ENCODE peak calls at places on chromosomes 5 and 9, in five cellular contexts. Z is upper lobe of left lung, P is sigmoid colon, U is endothelial cell of umbilical vein, I is stomach. D is an unnamed sample.

GRCh38 chr5:105956456-105957177 is 1714.1 kb downstream of the EFNA5 start:
- DNase-seq in Z (no peak), I (no peak), P (no peak), U (peak), D (no peak)

GRCh38 chr9:134205636-134206316 is 41.4 kb upstream of the RNU6ATAC start:
- DNase-seq in Z (no peak), I (no peak), P (peak), U (peak), D (no peak)

GRCh38 chr5:36908544-36909260 is 32.1 kb downstream of the NIPBL start:
- DNase-seq in Z (no peak), P (no peak), U (no peak), I (no peak), D (no peak)

GRCh38 chr9:37920471-37921167 is 16.7 kb upstream of the SLC25A51 start:
- DNase-seq in I (no peak), U (no peak), P (peak), Z (no peak), D (no peak)

GRCh38 chr5:14728109-14728938 is 63.8 kb downstream of the OTULIN start:
- DNase-seq in I (no peak), P (no peak), U (no peak), Z (no peak), D (no peak)

GRCh38 chr9:108180511-108180910 is 675.3 kb downstream of the ACTL7B start:
- DNase-seq in P (no peak), Z (no peak), I (no peak), U (no peak), D (no peak)

GRCh38 chr9:96020822-96021615 is 145.5 kb downstream of the ERCC6L2 start:
- DNase-seq in P (no peak), I (no peak), U (peak), Z (no peak), D (peak)

GRCh38 chr5:32935292-32935691 is 224.2 kb downstream of the NPR3 start:
- DNase-seq in I (no peak), Z (no peak), U (no peak), P (no peak), D (no peak)

GRCh38 chr5:179188636-179189035 is 128.5 kb downstream of the ZNF354C start:
- DNase-seq in P (no peak), Z (no peak), U (no peak), I (no peak), D (no peak)

GRCh38 chr5:39191216-39191615 is 28.1 kb downstream of the FYB1 start:
- DNase-seq in Z (no peak), U (no peak), P (no peak), I (no peak), D (no peak)

GRCh38 chr9:14478175-14479165 is 164.5 kb upstream of the NFIB start:
- DNase-seq in I (no peak), U (no peak), P (no peak), Z (no peak), D (no peak)

GRCh38 chr9:15268796-15269195 is 38.2 kb downstream of the TTC39B start:
- DNase-seq in I (no peak), P (no peak), U (no peak), Z (no peak), D (no peak)

GRCh38 chr5:96816430-96816939 is 8.7 kb upstream of the ERAP1 start:
- DNase-seq in U (no peak), P (no peak), Z (peak), I (no peak), D (no peak)

GRCh38 chr5:10825897-10826644 is 65.0 kb upstream of the DAP start:
- DNase-seq in P (no peak), Z (no peak), U (no peak), I (no peak), D (no peak)

GRCh38 chr5:81852277-81853004 is 101.5 kb upstream of the SSBP2 start:
- DNase-seq in U (peak), Z (peak), I (no peak), P (peak), D (peak)

GRCh38 chr5:51382508-51382758 is 815 bp upstream of the ISL1 start:
- DNase-seq in P (no peak), U (no peak), I (no peak), Z (no peak), D (no peak)

GRCh38 chr5:51381801-51382507 is 1.3 kb upstream of the ISL1 start:
- DNase-seq in P (no peak), Z (no peak), I (no peak), U (peak), D (no peak)

GRCh38 chr5:51383494-51384081 is 340 bp downstream of the ISL1 start:
- DNase-seq in U (peak), I (no peak), P (no peak), Z (no peak), D (no peak)

GRCh38 chr5:51384281-51384840 is 1.1 kb downstream of the ISL1 start:
- DNase-seq in P (no peak), I (no peak), U (peak), Z (no peak), D (no peak)

GRCh38 chr5:51382759-51383493 is at the start of gene ISL1:
- DNase-seq in Z (peak), P (peak), U (peak), I (peak), D (no peak)
- TF ChIP-seq POLR2A in Z (no peak), P (peak), U (peak), I (no peak), D (no peak)

GRCh38 chr5:102536323-102536928 is 37.6 kb upstream of the SLCO6A1 start:
- DNase-seq in U (peak), P (no peak), Z (no peak), I (no peak), D (no peak)

GRCh38 chr5:102532126-102532525 is 33.3 kb upstream of the SLCO6A1 start:
- DNase-seq in P (no peak), Z (no peak), U (no peak), I (no peak), D (no peak)

GRCh38 chr5:102539598-102539997 is 40.8 kb upstream of the SLCO6A1 start:
- DNase-seq in U (peak), Z (no peak), I (no peak), P (no peak), D (no peak)

GRCh38 chr5:102540251-102540812 is 41.5 kb upstream of the SLCO6A1 start:
- DNase-seq in I (no peak), P (no peak), U (no peak), Z (no peak), D (no peak)

GRCh38 chr5:102537011-102537410 is 38.2 kb upstream of the SLCO6A1 start:
- DNase-seq in Z (no peak), U (no peak), I (no peak), P (no peak), D (no peak)
- TF ChIP-seq POLR2AphosphoS5 in Z (no peak), U (no peak), I (no peak), P (no peak), D (no peak)

GRCh38 chr9:106449528-106449927 is 413.4 kb upstream of the ZNF462 start:
- DNase-seq in Z (no peak), U (no peak), I (no peak), P (no peak), D (no peak)

GRCh38 chr9:106456581-106456980 is 406.4 kb upstream of the ZNF462 start:
- DNase-seq in I (no peak), U (no peak), Z (no peak), P (no peak), D (no peak)

GRCh38 chr9:106450549-106450948 is 412.4 kb upstream of the ZNF462 start:
- DNase-seq in Z (no peak), U (no peak), I (no peak), P (peak), D (no peak)

GRCh38 chr9:106451223-106451622 is 411.7 kb upstream of the ZNF462 start:
- DNase-seq in P (no peak), U (no peak), Z (no peak), I (no peak), D (no peak)
- TF ChIP-seq POLR2A in P (no peak), U (no peak), Z (no peak), I (no peak), D (no peak)

GRCh38 chr5:57338068-57338848 is 144.4 kb downstream of the ACTBL2 start:
- DNase-seq in I (no peak), P (no peak), U (peak), Z (no peak), D (no peak)
- TF ChIP-seq POLR2AphosphoS5 in I (no peak), P (no peak), U (no peak), Z (no peak), D (no peak)

GRCh38 chr5:160008877-160009590 is at the start of gene TTC1:
- DNase-seq in I (peak), Z (peak), P (peak), U (peak), D (peak)
- TF ChIP-seq POLR2A in I (no peak), Z (peak), P (peak), U (peak), D (peak)

D was measured in GM12892.